ENCODE peak calls at places on chromosome 3, in six cellular contexts. One of them, this sample, is unnamed.

GRCh38 chr3:176293277-176293676 is 904.0 kb downstream of the TBL1XR1 start:
- DNase-seq in body of pancreas: no peak
- DNase-seq in ovary: no peak
- DNase-seq in CD8-positive, alpha-beta T cell: no peak
- DNase-seq in breast epithelium: no peak
- DNase-seq in IMR-90: no peak
- DNase-seq in this sample: no peak

GRCh38 chr3:114879059-114880031 is 267.7 kb downstream of the ZBTB20 start:
- DNase-seq in body of pancreas: no peak
- DNase-seq in ovary: no peak
- DNase-seq in CD8-positive, alpha-beta T cell: no peak
- DNase-seq in breast epithelium: no peak
- DNase-seq in IMR-90: peak; percentile 77
- DNase-seq in this sample: no peak

GRCh38 chr3:183906234-183906921 is 21.7 kb upstream of the PARL start:
- DNase-seq in body of pancreas: no peak
- DNase-seq in ovary: no peak
- DNase-seq in CD8-positive, alpha-beta T cell: no peak
- DNase-seq in breast epithelium: no peak
- DNase-seq in IMR-90: no peak
- DNase-seq in this sample: no peak

GRCh38 chr3:158640646-158641045 is 3.7 kb upstream of the GFM1 start:
- DNase-seq in body of pancreas: no peak
- DNase-seq in ovary: no peak
- DNase-seq in CD8-positive, alpha-beta T cell: no peak
- DNase-seq in breast epithelium: no peak
- DNase-seq in IMR-90: no peak
- DNase-seq in this sample: no peak

GRCh38 chr3:55408193-55408826 is 78.8 kb downstream of the WNT5A start:
- DNase-seq in body of pancreas: no peak
- DNase-seq in ovary: no peak
- DNase-seq in CD8-positive, alpha-beta T cell: no peak
- DNase-seq in breast epithelium: no peak
- DNase-seq in IMR-90: peak; percentile 15
- DNase-seq in this sample: no peak

GRCh38 chr3:11542551-11542950 is 101.2 kb downstream of the VGLL4 start:
- DNase-seq in body of pancreas: no peak
- DNase-seq in ovary: peak; percentile 24
- DNase-seq in CD8-positive, alpha-beta T cell: no peak
- DNase-seq in breast epithelium: peak; percentile 39
- DNase-seq in IMR-90: no peak
- DNase-seq in this sample: no peak

GRCh38 chr3:142973217-142974009 is 9.9 kb upstream of the PAQR9 start:
- DNase-seq in body of pancreas: no peak
- DNase-seq in ovary: no peak
- DNase-seq in CD8-positive, alpha-beta T cell: no peak
- DNase-seq in breast epithelium: no peak
- DNase-seq in IMR-90: no peak
- DNase-seq in this sample: no peak

GRCh38 chr3:72287941-72288340 is 503.0 kb upstream of the PROK2 start:
- DNase-seq in body of pancreas: no peak
- DNase-seq in ovary: no peak
- DNase-seq in CD8-positive, alpha-beta T cell: no peak
- DNase-seq in breast epithelium: no peak
- DNase-seq in IMR-90: no peak
- DNase-seq in this sample: no peak

GRCh38 chr3:152973575-152973974 is 138.6 kb downstream of the P2RY1 start:
- DNase-seq in body of pancreas: no peak
- DNase-seq in ovary: no peak
- DNase-seq in CD8-positive, alpha-beta T cell: no peak
- DNase-seq in breast epithelium: no peak
- DNase-seq in IMR-90: no peak
- DNase-seq in this sample: no peak

GRCh38 chr3:179606534-179607085 is 2.0 kb downstream of the NDUFB5 start:
- DNase-seq in body of pancreas: no peak
- DNase-seq in ovary: no peak
- DNase-seq in CD8-positive, alpha-beta T cell: no peak
- DNase-seq in breast epithelium: no peak
- DNase-seq in IMR-90: no peak
- DNase-seq in this sample: no peak

GRCh38 chr3:1092771-1093170 is at the start of gene CNTN6:
- DNase-seq in body of pancreas: no peak
- DNase-seq in ovary: no peak
- DNase-seq in CD8-positive, alpha-beta T cell: no peak
- DNase-seq in breast epithelium: no peak
- DNase-seq in IMR-90: no peak
- DNase-seq in this sample: no peak

GRCh38 chr3:146092230-146092629 is 68.8 kb downstream of the PLOD2 start:
- DNase-seq in body of pancreas: no peak
- DNase-seq in ovary: no peak
- DNase-seq in CD8-positive, alpha-beta T cell: no peak
- DNase-seq in breast epithelium: no peak
- DNase-seq in IMR-90: peak; percentile 38
- DNase-seq in this sample: no peak

GRCh38 chr3:37039447-37039846 is 46.1 kb downstream of the MLH1 start:
- DNase-seq in body of pancreas: no peak
- DNase-seq in ovary: no peak
- DNase-seq in CD8-positive, alpha-beta T cell: no peak
- DNase-seq in breast epithelium: no peak
- DNase-seq in IMR-90: no peak
- DNase-seq in this sample: no peak

GRCh38 chr3:184255291-184256039 is 5.9 kb downstream of the CAMK2N2 start:
- DNase-seq in body of pancreas: no peak
- DNase-seq in ovary: no peak
- DNase-seq in CD8-positive, alpha-beta T cell: no peak
- DNase-seq in breast epithelium: no peak
- DNase-seq in IMR-90: no peak
- DNase-seq in this sample: no peak

GRCh38 chr3:36993326-36994283 is at the start of gene MLH1:
- DNase-seq in body of pancreas: peak; percentile 100
- DNase-seq in ovary: peak; percentile 96
- DNase-seq in CD8-positive, alpha-beta T cell: peak; percentile 97
- DNase-seq in breast epithelium: peak; percentile 98
- DNase-seq in IMR-90: peak; percentile 100
- DNase-seq in this sample: peak; percentile 98

GRCh38 chr3:21745971-21746370 is 5.0 kb downstream of the ZNF385D start:
- DNase-seq in body of pancreas: no peak
- DNase-seq in ovary: no peak
- DNase-seq in CD8-positive, alpha-beta T cell: no peak
- DNase-seq in breast epithelium: no peak
- DNase-seq in IMR-90: peak; percentile 27
- DNase-seq in this sample: no peak

GRCh38 chr3:123110238-123110952 is 43.6 kb downstream of the PDIA5 start:
- DNase-seq in body of pancreas: no peak
- DNase-seq in ovary: no peak
- DNase-seq in CD8-positive, alpha-beta T cell: no peak
- DNase-seq in breast epithelium: no peak
- DNase-seq in IMR-90: no peak
- DNase-seq in this sample: no peak

GRCh38 chr3:71502066-71502465 is 81.5 kb downstream of the FOXP1 start:
- DNase-seq in body of pancreas: no peak
- DNase-seq in ovary: no peak
- DNase-seq in CD8-positive, alpha-beta T cell: no peak
- DNase-seq in breast epithelium: no peak
- DNase-seq in IMR-90: no peak
- DNase-seq in this sample: no peak

GRCh38 chr3:73175698-73176097 is 114.2 kb downstream of the EBLN2 start:
- DNase-seq in body of pancreas: no peak
- DNase-seq in ovary: no peak
- DNase-seq in CD8-positive, alpha-beta T cell: no peak
- DNase-seq in breast epithelium: no peak
- DNase-seq in IMR-90: no peak
- DNase-seq in this sample: no peak

GRCh38 chr3:152396867-152397266 is 128.1 kb downstream of the MBNL1 start:
- DNase-seq in body of pancreas: no peak
- DNase-seq in ovary: no peak
- DNase-seq in CD8-positive, alpha-beta T cell: no peak
- DNase-seq in breast epithelium: no peak
- DNase-seq in IMR-90: no peak
- DNase-seq in this sample: no peak

GRCh38 chr3:189308594-189308993 is 136.8 kb downstream of the TPRG1 start:
- DNase-seq in body of pancreas: no peak
- DNase-seq in ovary: no peak
- DNase-seq in CD8-positive, alpha-beta T cell: no peak
- DNase-seq in breast epithelium: no peak
- DNase-seq in IMR-90: no peak
- DNase-seq in this sample: no peak

GRCh38 chr3:42224658-42225421 is 41.1 kb downstream of the CCK start:
- DNase-seq in body of pancreas: no peak
- DNase-seq in ovary: no peak
- DNase-seq in CD8-positive, alpha-beta T cell: no peak
- DNase-seq in breast epithelium: no peak
- DNase-seq in IMR-90: peak; percentile 12
- DNase-seq in this sample: no peak

GRCh38 chr3:127772776-127773751 is 49.3 kb downstream of the MGLL start:
- DNase-seq in body of pancreas: no peak
- DNase-seq in ovary: no peak
- DNase-seq in CD8-positive, alpha-beta T cell: no peak
- DNase-seq in breast epithelium: no peak
- DNase-seq in IMR-90: no peak
- DNase-seq in this sample: no peak

GRCh38 chr3:127773752-127774395 is 48.4 kb downstream of the MGLL start:
- DNase-seq in body of pancreas: no peak
- DNase-seq in ovary: no peak
- DNase-seq in CD8-positive, alpha-beta T cell: no peak
- DNase-seq in breast epithelium: no peak
- DNase-seq in IMR-90: no peak
- DNase-seq in this sample: no peak

GRCh38 chr3:127770671-127771370 is 51.5 kb downstream of the MGLL start:
- DNase-seq in body of pancreas: no peak
- DNase-seq in ovary: no peak
- DNase-seq in CD8-positive, alpha-beta T cell: no peak
- DNase-seq in breast epithelium: no peak
- DNase-seq in IMR-90: no peak
- DNase-seq in this sample: peak; percentile 43

GRCh38 chr3:127772273-127772672 is 50.0 kb downstream of the MGLL start:
- DNase-seq in body of pancreas: no peak
- DNase-seq in ovary: no peak
- DNase-seq in CD8-positive, alpha-beta T cell: no peak
- DNase-seq in breast epithelium: no peak
- DNase-seq in IMR-90: no peak
- DNase-seq in this sample: no peak

GRCh38 chr3:127771746-127772145 is 50.6 kb downstream of the MGLL start:
- DNase-seq in body of pancreas: no peak
- DNase-seq in ovary: no peak
- DNase-seq in CD8-positive, alpha-beta T cell: no peak
- DNase-seq in breast epithelium: no peak
- DNase-seq in IMR-90: no peak
- DNase-seq in this sample: no peak
- H3K4me1 ChIP-seq in body of pancreas: peaks cover 13% of the 10 kb centered on the region
- H3K4me1 ChIP-seq in ovary: peaks cover 7% of the 10 kb centered on the region
- H3K4me1 ChIP-seq in CD8-positive, alpha-beta T cell: no peaks in the 10 kb centered on the region
- H3K4me1 ChIP-seq in breast epithelium: no peaks in the 10 kb centered on the region
- H3K4me1 ChIP-seq in IMR-90: peaks cover 37% of the 10 kb centered on the region
- H3K4me1 ChIP-seq in this sample: peaks cover 91% of the 10 kb centered on the region

DNA sequence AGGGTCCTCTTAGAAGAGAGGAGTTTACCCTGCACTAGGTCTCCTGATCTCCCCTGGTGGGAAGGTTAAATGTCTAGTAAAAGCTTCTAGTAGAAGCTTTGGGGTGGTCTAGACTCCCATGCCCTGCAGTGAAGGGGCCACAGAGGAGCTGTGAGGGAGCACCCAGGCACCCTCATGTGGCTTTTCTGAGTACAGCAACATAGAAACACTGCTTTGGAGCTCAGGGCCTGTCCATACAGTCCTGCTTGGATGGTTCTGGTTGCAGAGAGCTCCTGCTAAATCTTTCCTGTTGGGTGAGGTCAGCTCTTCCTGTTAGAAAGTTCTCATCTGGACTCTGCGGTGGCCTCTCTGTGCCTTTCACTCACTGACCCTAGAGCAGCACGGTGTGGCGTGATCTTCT is 47.8 kb downstream of the GPD1L start:
- DNase-seq in body of pancreas: no peak
- DNase-seq in ovary: no peak
- DNase-seq in CD8-positive, alpha-beta T cell: no peak
- DNase-seq in breast epithelium: no peak
- DNase-seq in IMR-90: no peak
- DNase-seq in this sample: no peak
- TF ChIP-seq CTCF in body of pancreas: no peak
- TF ChIP-seq CTCF in ovary: no peak
- TF ChIP-seq CTCF in CD8-positive, alpha-beta T cell: no peak
- TF ChIP-seq CTCF in breast epithelium: no peak
- TF ChIP-seq CTCF in IMR-90: no peak
- TF ChIP-seq CTCF in this sample: no peak

GRCh38 chr3:14877404-14877803 is 58.6 kb downstream of the FGD5 start:
- DNase-seq in body of pancreas: no peak
- DNase-seq in ovary: no peak
- DNase-seq in CD8-positive, alpha-beta T cell: no peak
- DNase-seq in breast epithelium: peak; percentile 19
- DNase-seq in IMR-90: no peak
- DNase-seq in this sample: no peak
- H3K27ac ChIP-seq in body of pancreas: no peak overlapping the region
- H3K27ac ChIP-seq in ovary: no peak overlapping the region
- H3K27ac ChIP-seq in CD8-positive, alpha-beta T cell: no peak overlapping the region
- H3K27ac ChIP-seq in breast epithelium: peak overlapping the region; percentile 50
- H3K27ac ChIP-seq in IMR-90: no peak overlapping the region
- H3K27ac ChIP-seq in this sample: peak overlapping the region; percentile 66

GRCh38 chr3:195184716-195185421 is 86.1 kb downstream of the XXYLT1 start:
- DNase-seq in body of pancreas: no peak
- DNase-seq in ovary: no peak
- DNase-seq in CD8-positive, alpha-beta T cell: no peak
- DNase-seq in breast epithelium: no peak
- DNase-seq in IMR-90: peak; percentile 26
- DNase-seq in this sample: no peak
- H3K4me1 ChIP-seq in body of pancreas: no peaks in the 10 kb centered on the region
- H3K4me1 ChIP-seq in ovary: peaks cover 13% of the 10 kb centered on the region
- H3K4me1 ChIP-seq in CD8-positive, alpha-beta T cell: peaks cover 5% of the 10 kb centered on the region
- H3K4me1 ChIP-seq in breast epithelium: no peaks in the 10 kb centered on the region
- H3K4me1 ChIP-seq in IMR-90: peaks cover 25% of the 10 kb centered on the region
- H3K4me1 ChIP-seq in this sample: peaks cover 54% of the 10 kb centered on the region

DNA sequence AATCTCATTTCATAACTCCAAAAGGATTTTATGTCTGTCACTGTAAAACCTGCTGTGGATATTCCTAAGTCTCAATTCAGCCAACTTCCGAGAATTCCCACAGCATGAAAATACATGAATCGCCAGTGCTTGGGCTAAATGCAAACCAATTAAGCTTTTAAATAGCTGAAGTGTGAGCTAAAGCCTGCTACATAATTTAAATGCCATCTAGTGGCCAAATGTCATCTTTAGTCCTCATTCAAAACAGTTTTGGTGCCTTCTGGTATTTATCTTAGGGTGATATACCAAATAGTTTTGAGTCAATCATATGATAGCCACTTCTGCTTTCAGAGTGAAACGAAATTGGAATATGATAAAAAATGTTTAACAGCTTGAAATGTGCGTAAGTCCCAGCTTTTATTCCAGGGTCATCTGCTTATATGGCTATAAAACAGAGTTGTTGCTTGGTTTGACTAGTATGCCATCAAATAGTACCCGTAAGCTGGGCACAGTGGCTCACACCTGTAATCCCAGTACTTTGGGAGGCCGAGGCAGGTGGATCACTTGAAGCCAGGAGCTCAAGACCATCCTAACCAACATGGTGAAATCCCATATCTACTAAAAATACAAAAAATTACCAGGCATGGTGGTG is 41.8 kb upstream of the CCNL1 start:
- DNase-seq in body of pancreas: no peak
- DNase-seq in ovary: no peak
- DNase-seq in CD8-positive, alpha-beta T cell: no peak
- DNase-seq in breast epithelium: no peak
- DNase-seq in IMR-90: peak; percentile 40
- DNase-seq in this sample: no peak
- TF ChIP-seq CTCF in body of pancreas: peak; percentile 58
- TF ChIP-seq CTCF in ovary: no peak
- TF ChIP-seq CTCF in CD8-positive, alpha-beta T cell: no peak
- TF ChIP-seq CTCF in breast epithelium: peak; percentile 55
- TF ChIP-seq CTCF in IMR-90: peak; percentile 50
- TF ChIP-seq CTCF in this sample: peak; percentile 57